ENCODE peak calls at places on chromosomes 6 and 20, in nine cellular contexts. C is upper lobe of left lung, G is kidney, Y is PC-3, R is cardiac muscle cell, P is lower lobe of right lung, S is retinal pigment epithelial cell, I is testis, X is upper lobe of right lung. Z is an unnamed sample.

GRCh38 chr6:155041781-155042279 is 46.7 kb downstream of the TIAM2 start:
- DNase-seq in C (no peak), G (no peak), Y (no peak), R (peak; percentile 32), P (no peak), S (no peak), I (peak; percentile 21), X (no peak), Z (no peak)

GRCh38 chr6:35955970-35956369 is 35.1 kb upstream of the SRPK1 start:
- DNase-seq in C (no peak), G (no peak), Y (no peak), R (no peak), P (no peak), S (no peak), I (no peak), X (no peak), Z (no peak)

GRCh38 chr6:150934380-150934779 is 68.9 kb downstream of the MTHFD1L start:
- DNase-seq in C (no peak), G (no peak), Y (peak; percentile 77), R (peak; percentile 72), P (no peak), S (peak; percentile 66), I (no peak), X (no peak), Z (no peak)

GRCh38 chr20:14712302-14712739 is 374.9 kb upstream of the FLRT3 start:
- DNase-seq in C (no peak), G (no peak), Y (peak; percentile 88), R (peak; percentile 35), P (no peak), S (peak; percentile 95), I (no peak), X (no peak), Z (no peak)

GRCh38 chr20:9408422-9409300 is 105.7 kb upstream of the LAMP5 start:
- DNase-seq in C (no peak), G (no peak), Y (peak; percentile 70), R (peak; percentile 48), P (no peak), S (no peak), I (no peak), X (no peak), Z (no peak)

GRCh38 chr6:47153066-47153755 is 111.1 kb upstream of the ADGRF1 start:
- DNase-seq in C (no peak), G (no peak), Y (no peak), R (peak; percentile 64), P (no peak), S (no peak), I (no peak), X (no peak), Z (no peak)

GRCh38 chr6:1987640-1988039 is 257.8 kb downstream of the GMDS start:
- DNase-seq in C (no peak), G (no peak), Y (peak; percentile 90), R (peak; percentile 41), P (no peak), S (peak; percentile 69), I (no peak), X (no peak), Z (no peak)

GRCh38 chr20:14885661-14886060 is 548.2 kb upstream of the FLRT3 start:
- DNase-seq in C (no peak), G (no peak), Y (peak; percentile 82), R (no peak), P (no peak), S (no peak), I (no peak), X (no peak), Z (no peak)

GRCh38 chr6:108966855-108967755 is 118.9 kb downstream of the ARMC2 start:
- DNase-seq in C (peak; percentile 41), G (no peak), Y (peak; percentile 63), R (peak; percentile 73), P (peak; percentile 57), S (peak; percentile 13), I (no peak), X (no peak), Z (peak; percentile 53)

GRCh38 chr20:58072695-58073671 is 155.5 kb downstream of the ANKRD60 start:
- DNase-seq in C (peak; percentile 50), G (no peak), Y (no peak), R (no peak), P (no peak), S (no peak), I (no peak), X (no peak), Z (no peak)

GRCh38 chr20:23050847-23051627 is 1.6 kb upstream of the THBD start:
- DNase-seq in C (peak; percentile 96), G (peak; percentile 90), Y (peak; percentile 70), R (peak; percentile 92), P (peak; percentile 90), S (peak; percentile 34), I (peak; percentile 89), X (peak; percentile 91), Z (peak; percentile 29)

GRCh38 chr6:53547815-53548496 is 3.1 kb upstream of the GCLC start:
- DNase-seq in C (peak; percentile 99), G (peak; percentile 99), Y (peak; percentile 97), R (peak; percentile 99), P (peak; percentile 98), S (peak; percentile 91), I (peak; percentile 98), X (peak; percentile 97), Z (peak; percentile 96)
- TF ChIP-seq CTCF in C (no peak), G (no peak), Y (no peak), R (no peak), P (peak; percentile 8), S (no peak), I (no peak), X (no peak), Z (no peak)

GRCh38 chr6:93447874-93448273 is 28.5 kb upstream of the EPHA7 start:
- DNase-seq in C (no peak), G (no peak), Y (peak; percentile 27), R (no peak), P (no peak), S (no peak), I (no peak), X (no peak), Z (no peak)
- TF ChIP-seq CTCF in C (no peak), G (no peak), Y (peak; percentile 49), R (no peak), P (no peak), S (no peak), I (no peak), X (no peak), Z (no peak)

GRCh38 chr6:134065706-134066105 is 13.3 kb upstream of the SLC2A12 start:
- DNase-seq in C (no peak), G (no peak), Y (peak; percentile 41), R (peak; percentile 37), P (no peak), S (no peak), I (no peak), X (no peak), Z (no peak)
- TF ChIP-seq CTCF in C (no peak), G (peak; percentile 18), Y (peak; percentile 57), R (peak; percentile 43), P (peak; percentile 56), S (peak; percentile 57), I (no peak), X (peak; percentile 49), Z (no peak)

DNA sequence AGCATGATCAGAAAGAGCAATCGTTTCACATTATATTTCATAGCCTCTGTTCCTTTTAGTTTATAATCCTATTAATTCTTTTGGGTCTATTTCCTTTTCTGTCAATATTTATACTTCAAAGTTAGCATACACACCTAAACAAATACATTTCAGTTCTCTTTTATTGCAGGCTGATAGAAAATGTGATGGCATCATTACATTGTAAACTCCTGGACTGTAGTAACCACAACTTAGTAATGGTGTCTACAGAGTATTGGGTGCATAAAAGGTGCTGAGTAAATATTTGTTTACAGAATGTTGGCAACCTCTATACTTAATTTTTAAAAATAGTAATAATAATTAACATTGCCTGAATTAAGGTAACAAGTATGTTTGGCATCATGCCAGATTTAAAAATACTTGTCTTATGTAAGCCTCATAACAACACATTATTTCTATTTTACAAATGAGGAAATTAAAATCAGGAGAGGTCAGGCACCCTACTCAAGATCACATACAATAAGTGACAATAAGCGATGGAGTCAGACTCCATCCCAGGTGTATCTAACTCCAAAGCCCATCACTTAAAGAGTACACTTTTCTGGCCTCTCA is 195.0 kb downstream of the UBE3D start:
- DNase-seq in C (no peak), G (no peak), Y (peak; percentile 53), R (no peak), P (no peak), S (no peak), I (no peak), X (no peak), Z (no peak)
- TF ChIP-seq CTCF in C (no peak), G (no peak), Y (no peak), R (no peak), P (no peak), S (no peak), I (no peak), X (no peak), Z (no peak)

GRCh38 chr6:161152904-161153662 is 120.8 kb downstream of the AGPAT4 start:
- DNase-seq in C (peak; percentile 72), G (no peak), Y (no peak), R (peak; percentile 14), P (no peak), S (no peak), I (no peak), X (no peak), Z (peak; percentile 27)
- TF ChIP-seq CTCF in C (peak; percentile 44), G (no peak), Y (peak; percentile 70), R (peak; percentile 58), P (peak; percentile 49), S (peak; percentile 68), I (no peak), X (peak; percentile 39), Z (peak; percentile 36)

GRCh38 chr6:90284236-90284744 is 12.4 kb downstream of the BACH2 start:
- DNase-seq in C (no peak), G (no peak), Y (peak; percentile 90), R (peak; percentile 90), P (no peak), S (peak; percentile 94), I (peak; percentile 16), X (no peak), Z (peak; percentile 31)
- TF ChIP-seq CTCF in C (no peak), G (no peak), Y (no peak), R (no peak), P (no peak), S (peak; percentile 27), I (no peak), X (no peak), Z (no peak)

DNA sequence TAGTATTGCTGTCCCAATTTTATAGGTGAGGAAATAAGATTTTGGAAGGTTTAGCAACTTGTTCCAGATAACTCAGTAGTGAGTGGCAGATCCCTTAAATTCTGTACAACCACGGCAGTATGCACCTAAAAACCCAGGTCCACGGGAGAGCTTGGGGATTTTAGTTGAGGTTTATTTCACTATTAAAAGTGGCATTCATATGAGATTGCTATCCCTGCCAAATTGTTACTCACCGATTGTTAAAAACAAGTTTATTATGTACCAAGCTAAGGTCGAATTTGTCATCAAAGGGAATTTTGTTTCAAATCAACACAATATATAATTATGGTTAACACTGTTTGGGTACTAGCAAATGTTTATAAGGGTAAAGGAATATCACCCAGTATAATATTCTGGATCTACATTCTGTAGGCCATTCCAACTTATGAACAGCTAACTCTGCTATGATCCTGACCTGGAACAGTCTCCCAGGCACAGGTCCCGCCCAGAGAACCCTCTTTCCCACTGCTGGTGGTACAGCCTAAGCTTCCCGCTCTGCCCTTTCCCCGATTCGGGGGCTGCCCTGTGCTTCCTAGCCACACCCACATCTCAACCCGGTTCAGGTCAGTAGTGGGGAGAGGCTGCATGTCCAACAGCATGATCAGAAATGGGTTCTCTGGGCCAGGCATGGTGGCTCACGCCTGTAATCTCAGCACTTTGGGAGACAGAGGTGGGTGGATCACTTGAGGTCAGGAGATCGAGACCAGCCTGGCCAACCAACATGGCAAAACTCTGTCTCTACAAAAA is 24.9 kb downstream of the GPLD1 start:
- DNase-seq in C (no peak), G (no peak), Y (peak; percentile 58), R (no peak), P (no peak), S (no peak), I (no peak), X (no peak), Z (no peak)
- TF ChIP-seq CTCF in C (no peak), G (no peak), Y (no peak), R (no peak), P (no peak), S (no peak), I (no peak), X (no peak), Z (no peak)

GRCh38 chr20:5719861-5720401 is 30.3 kb upstream of the SHLD1 start:
- DNase-seq in C (no peak), G (no peak), Y (peak; percentile 92), R (peak; percentile 59), P (no peak), S (no peak), I (no peak), X (no peak), Z (no peak)
- TF ChIP-seq CTCF in C (no peak), G (no peak), Y (no peak), R (no peak), P (no peak), S (no peak), I (no peak), X (no peak), Z (no peak)

Z was measured in natural killer cell.